ENCODE peak calls at places on chromosomes 6 and 20, in nine cellular contexts. D, E, Q, N, C, Y, A, W and K are unnamed samples.

GRCh38 chr6:25193147-25193864 is 85.9 kb upstream of the CARMIL1 start:
- DNase-seq in W (no peak), C (no peak), N (no peak), E (peak; percentile 93), Q (peak; percentile 56), D (no peak), A (no peak), Y (peak; percentile 55), K (peak; percentile 76)

GRCh38 chr20:33299111-33299603 is 16.1 kb downstream of the BPIFB1 start:
- DNase-seq in Y (peak; percentile 31), W (peak; percentile 89), D (peak; percentile 72), C (peak; percentile 61), E (peak; percentile 3), N (no peak), A (peak; percentile 89), Q (peak; percentile 81), K (peak; percentile 93)

GRCh38 chr20:33460711-33461110 is 17.1 kb upstream of the SNTA1 start:
- DNase-seq in Y (no peak), E (no peak), A (no peak), Q (no peak), W (no peak), C (no peak), N (no peak), D (no peak), K (no peak)

GRCh38 chr6:77650098-77650663 is 2.7 kb upstream of the MEI4 start:
- DNase-seq in E (no peak), Q (peak; percentile 69), C (peak; percentile 27), N (no peak), W (peak; percentile 87), A (peak; percentile 67), D (no peak), Y (peak; percentile 24), K (peak; percentile 64)

GRCh38 chr6:15530411-15530810 is 132.4 kb downstream of the DTNBP1 start:
- DNase-seq in C (no peak), E (no peak), D (no peak), A (no peak), N (no peak), Y (no peak), Q (no peak), W (no peak), K (no peak)

GRCh38 chr20:46151936-46152335 is 33.8 kb downstream of the CD40 start:
- DNase-seq in A (no peak), C (no peak), Q (no peak), N (no peak), E (no peak), D (no peak), W (peak; percentile 66), Y (no peak), K (peak; percentile 36)

GRCh38 chr20:23970049-23970448 is 18.5 kb downstream of the GGTLC1 start:
- DNase-seq in W (no peak), Y (no peak), D (no peak), E (no peak), C (no peak), N (no peak), Q (no peak), A (no peak), K (no peak)

GRCh38 chr6:158457616-158458278 is 102.1 kb upstream of the TMEM181 start:
- DNase-seq in A (no peak), N (no peak), E (no peak), Y (no peak), D (no peak), C (no peak), Q (no peak), W (no peak), K (no peak)

GRCh38 chr6:7100072-7100750 is 7.5 kb upstream of the RREB1 start:
- DNase-seq in N (no peak), C (no peak), D (no peak), A (no peak), Y (no peak), Q (no peak), E (no peak), W (no peak), K (no peak)

GRCh38 chr20:46962452-46963195 is 68.0 kb downstream of the EYA2 start:
- DNase-seq in N (no peak), A (no peak), Y (no peak), C (no peak), E (no peak), W (no peak), D (no peak), Q (no peak), K (no peak)

GRCh38 chr20:59706106-59706693 is 101.9 kb downstream of the PHACTR3 start:
- DNase-seq in W (no peak), D (no peak), C (no peak), Y (no peak), Q (no peak), N (no peak), E (no peak), A (no peak), K (no peak)

GRCh38 chr6:73382462-73383113 is 12.0 kb upstream of the DDX43 start:
- DNase-seq in N (no peak), Y (no peak), D (no peak), A (no peak), E (no peak), C (no peak), W (no peak), Q (no peak), K (peak; percentile 30)

GRCh38 chr20:667351-668034 is 8.1 kb downstream of the SCRT2 start:
- DNase-seq in D (peak; percentile 65), Q (peak; percentile 46), W (peak; percentile 82), C (peak; percentile 72), Y (no peak), E (no peak), N (no peak), A (no peak), K (peak; percentile 70)

GRCh38 chr20:44083220-44083933 is 103.6 kb downstream of the JPH2 start:
- DNase-seq in C (peak; percentile 76), D (no peak), W (no peak), A (no peak), N (no peak), E (peak; percentile 20), Y (peak; percentile 61), Q (peak; percentile 36), K (peak; percentile 39)

GRCh38 chr6:116410945-116411623 is 40.3 kb downstream of the DSE start:
- DNase-seq in Q (peak; percentile 22), D (no peak), W (no peak), N (no peak), A (no peak), E (no peak), Y (peak; percentile 34), C (peak; percentile 33), K (no peak)

GRCh38 chr20:63680427-63680826 is 16.0 kb upstream of the TNFRSF6B start:
- DNase-seq in Y (no peak), W (no peak), Q (no peak), C (no peak), N (no peak), D (no peak), A (no peak), E (no peak), K (no peak)

GRCh38 chr6:84685983-84686584 is 78.3 kb downstream of the TBX18 start:
- DNase-seq in C (no peak), D (no peak), N (no peak), A (no peak), Y (no peak), E (no peak), W (no peak), Q (no peak), K (peak; percentile 5)
- TF ChIP-seq CTCF in C (peak; percentile 37), D (no peak), N (no peak), A (peak; percentile 73), Y (peak; percentile 14), E (peak; percentile 10), W (peak; percentile 87), Q (peak; percentile 34), K (peak; percentile 51)

DNA sequence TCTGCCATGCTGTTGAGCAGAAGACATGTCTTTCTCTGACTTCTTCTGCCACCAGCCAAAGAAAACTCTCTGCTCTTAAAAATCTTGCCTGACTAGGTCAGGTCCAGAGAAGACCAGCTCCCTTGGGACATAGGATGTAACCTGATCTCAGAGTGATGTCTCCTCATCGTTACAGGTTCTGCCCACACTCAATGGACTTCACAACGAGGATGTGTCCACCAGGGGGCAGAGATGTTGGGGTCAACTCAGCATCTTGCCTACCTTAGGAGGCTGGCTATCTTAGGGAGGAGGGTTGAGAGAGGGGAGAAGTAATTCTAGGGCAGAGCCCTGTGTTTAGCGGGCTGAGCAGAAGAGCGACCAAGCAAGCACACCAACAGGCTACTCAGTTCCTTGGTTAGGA is 207.6 kb upstream of the CDH4 start:
- DNase-seq in A (no peak), W (no peak), E (no peak), D (no peak), C (no peak), N (no peak), Q (no peak), Y (no peak), K (no peak)
- TF ChIP-seq CTCF in A (peak; percentile 44), W (peak; percentile 15), E (no peak), D (no peak), C (no peak), N (no peak), Q (no peak), Y (no peak), K (no peak)

DNA sequence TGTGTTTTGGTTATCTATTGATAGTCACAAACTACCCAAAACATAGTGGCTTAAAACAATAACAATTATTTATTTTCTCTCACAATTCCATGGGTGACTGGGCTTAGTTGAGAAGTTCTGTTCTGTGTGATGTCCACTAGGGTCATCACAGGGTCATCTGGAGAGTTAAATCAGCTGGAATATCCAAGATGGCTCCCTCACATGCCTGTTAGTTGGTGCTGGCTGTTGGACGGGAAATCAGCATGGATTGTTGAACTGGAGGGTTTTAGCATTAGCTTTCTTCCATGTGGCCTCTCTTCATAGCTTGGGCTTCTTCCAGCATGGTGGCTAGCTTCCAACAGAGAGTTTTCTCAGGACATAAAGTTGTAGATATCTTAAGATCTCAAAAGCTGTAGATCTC is 19.5 kb downstream of the MARCKS start:
- DNase-seq in Q (no peak), C (no peak), E (no peak), Y (no peak), A (no peak), D (no peak), W (no peak), N (no peak), K (no peak)
- TF ChIP-seq CTCF in Q (no peak), C (no peak), E (no peak), Y (no peak), A (no peak), D (no peak), W (no peak), N (no peak), K (no peak)

GRCh38 chr6:119264854-119265397 is 84.6 kb downstream of the MAN1A1 start:
- DNase-seq in Q (no peak), N (no peak), E (no peak), A (no peak), Y (no peak), D (no peak), W (no peak), C (no peak), K (no peak)

GRCh38 chr6:119259027-119259426 is 90.5 kb downstream of the MAN1A1 start:
- DNase-seq in C (no peak), W (no peak), Q (peak; percentile 24), Y (no peak), D (no peak), E (no peak), N (no peak), A (no peak), K (no peak)

GRCh38 chr6:119262612-119263011 is 86.9 kb downstream of the MAN1A1 start:
- DNase-seq in W (no peak), C (no peak), A (no peak), E (no peak), Y (no peak), N (no peak), D (no peak), Q (no peak), K (no peak)

GRCh38 chr6:119256978-119257462 is 92.5 kb downstream of the MAN1A1 start:
- DNase-seq in Q (no peak), E (no peak), A (no peak), W (no peak), C (no peak), N (no peak), D (no peak), Y (no peak), K (no peak)

GRCh38 chr6:119261944-119262284 is 87.6 kb downstream of the MAN1A1 start:
- DNase-seq in D (no peak), N (no peak), Q (no peak), Y (no peak), E (no peak), W (no peak), C (no peak), A (no peak), K (no peak)
- TF ChIP-seq CTCF in D (no peak), N (no peak), Q (no peak), Y (no peak), E (no peak), W (no peak), C (no peak), A (no peak), K (no peak)